ENCODE peak calls at places on chromosomes 2 and 18, in ten cellular contexts. H is Peyer's patch, N is spleen, C is body of pancreas, Q is endothelial cell of umbilical vein, A is ovary, I is suprapubic skin, J is IMR-90, G is breast epithelium, E is uterus. M is an unnamed sample. For H3K4me1, the result is how much of the 10 kb centered on the place peaks cover.

GRCh38 chr2:209577376-209578357 is 153.8 kb downstream of the MAP2 start:
- DNase-seq in Q (peak), N (no peak), G (no peak), I (no peak), J (peak), C (no peak), A (no peak), E (no peak), H (no peak), M (no peak)

GRCh38 chr2:180573951-180574350 is 406.5 kb upstream of the UBE2E3 start:
- DNase-seq in E (no peak), J (peak), Q (no peak), C (no peak), I (no peak), G (no peak), H (no peak), N (no peak), A (no peak), M (no peak)

GRCh38 chr18:12377556-12378553 is 828 bp upstream of the AFG3L2 start:
- DNase-seq in N (no peak), E (peak), I (no peak), Q (no peak), J (no peak), A (no peak), H (no peak), G (no peak), C (no peak), M (no peak)

GRCh38 chr2:12330916-12331315 is 385.8 kb upstream of the TRIB2 start:
- DNase-seq in E (no peak), Q (no peak), G (no peak), I (no peak), J (peak), N (no peak), H (no peak), A (no peak), C (no peak), M (no peak)

GRCh38 chr2:217616936-217617335 is 385.9 kb downstream of the TNS1 start:
- DNase-seq in N (no peak), J (peak), I (no peak), E (no peak), H (no peak), G (no peak), C (no peak), Q (no peak), A (no peak), M (no peak)

GRCh38 chr2:38546064-38546463 is 56.7 kb downstream of the HNRNPLL start:
- DNase-seq in J (no peak), C (no peak), H (no peak), N (no peak), I (no peak), A (no peak), Q (no peak), G (no peak), E (no peak), M (no peak)

GRCh38 chr2:74740395-74741075 is 86.5 kb downstream of the SEMA4F start:
- DNase-seq in I (no peak), J (peak), Q (peak), H (peak), E (no peak), C (peak), N (no peak), G (peak), A (no peak), M (no peak)

GRCh38 chr18:22005191-22005824 is 164.1 kb upstream of the GATA6 start:
- DNase-seq in I (no peak), A (no peak), G (no peak), E (peak), Q (no peak), N (no peak), C (no peak), H (no peak), J (peak), M (peak)

GRCh38 chr2:98552499-98553179 is 55.7 kb downstream of the COA5 start:
- DNase-seq in E (no peak), I (no peak), H (no peak), G (no peak), A (no peak), C (no peak), J (peak), N (peak), Q (no peak), M (no peak)

GRCh38 chr18:50286391-50287027 is 983 bp downstream of the CXXC1 start:
- DNase-seq in H (peak), N (peak), A (no peak), Q (no peak), J (peak), G (no peak), E (no peak), I (no peak), C (no peak), M (peak)

GRCh38 chr2:4354678-4355077 is 651.3 kb downstream of the DCDC2C start:
- DNase-seq in J (no peak), I (no peak), C (peak), N (no peak), Q (peak), G (no peak), E (no peak), H (no peak), A (no peak), M (no peak)

DNA sequence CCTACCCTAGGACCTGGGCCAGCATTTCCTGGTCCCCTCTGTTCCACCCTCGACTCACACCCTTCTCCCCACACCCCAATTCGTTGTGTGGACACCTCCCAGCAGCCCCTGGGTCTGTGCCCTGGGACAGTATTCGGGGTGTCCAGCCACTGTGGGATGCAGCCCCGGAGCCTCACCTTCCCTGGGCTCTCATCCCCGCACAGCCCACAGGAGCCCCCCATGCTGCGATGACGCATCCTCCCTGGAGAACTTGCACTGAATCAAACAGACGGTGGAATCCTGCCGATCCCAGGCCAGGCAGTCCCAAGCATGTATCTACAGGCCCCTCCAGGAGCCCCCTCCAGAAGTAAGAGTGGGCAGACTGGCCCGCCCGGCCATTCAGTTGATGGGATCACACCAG is 9.7 kb downstream of the ITM2C start:
- DNase-seq in E (no peak), J (no peak), I (peak), N (peak), G (no peak), C (no peak), Q (no peak), H (peak), A (no peak), M (peak)
- H3K4me1 ChIP-seq in E (under half), J (under half), I (under half), N (under half), G (under half), C (under half), Q (under half), H (under half), A (under half), M (half or more)

GRCh38 chr2:112640800-112641675 is 4.7 kb upstream of the SLC20A1 start:
- DNase-seq in N (no peak), C (no peak), G (no peak), Q (peak), I (peak), H (no peak), J (peak), E (no peak), A (no peak), M (no peak)
- TF ChIP-seq POLR2A in N (no peak), C (no peak), G (no peak), Q (peak), I (no peak), H (no peak), J (peak), E (no peak), A (no peak), M (no peak)

GRCh38 chr2:156434461-156435291 is 1.5 kb upstream of the GPD2 start:
- DNase-seq in J (peak), G (no peak), E (no peak), Q (no peak), H (no peak), I (no peak), C (no peak), N (no peak), A (no peak), M (no peak)
- H3K4me3 ChIP-seq in J (no peak), G (peak), E (peak), Q (no peak), H (no peak), I (peak), C (no peak), N (peak), A (peak), M (peak)

DNA sequence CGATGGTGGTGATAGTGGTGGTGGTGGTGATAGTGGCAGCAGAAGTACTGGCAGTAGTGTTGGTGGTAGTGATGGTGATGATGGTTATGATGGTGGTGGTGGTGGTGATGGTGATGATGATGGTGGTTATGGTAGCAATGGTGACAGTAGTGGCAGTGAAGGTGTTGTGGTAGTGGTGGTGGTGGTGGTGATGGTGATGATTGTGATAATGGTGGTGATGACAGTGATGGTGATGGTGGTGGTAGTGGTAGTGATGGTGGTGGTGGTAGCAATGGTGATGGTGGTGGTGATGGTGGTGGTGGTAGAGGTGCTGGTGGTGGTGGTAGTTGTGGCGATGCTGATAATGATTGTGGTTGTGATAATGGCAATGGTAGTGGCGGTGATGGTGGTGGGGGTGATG is 126.5 kb downstream of the AFF3 start:
- DNase-seq in E (no peak), A (no peak), I (no peak), H (no peak), N (no peak), J (no peak), C (no peak), Q (no peak), G (no peak), M (no peak)
- H3K4me1 ChIP-seq in E (under half), A (under half), I (under half), H (under half), N (under half), J (under half), C (under half), Q (under half), G (under half), M (under half)

DNA sequence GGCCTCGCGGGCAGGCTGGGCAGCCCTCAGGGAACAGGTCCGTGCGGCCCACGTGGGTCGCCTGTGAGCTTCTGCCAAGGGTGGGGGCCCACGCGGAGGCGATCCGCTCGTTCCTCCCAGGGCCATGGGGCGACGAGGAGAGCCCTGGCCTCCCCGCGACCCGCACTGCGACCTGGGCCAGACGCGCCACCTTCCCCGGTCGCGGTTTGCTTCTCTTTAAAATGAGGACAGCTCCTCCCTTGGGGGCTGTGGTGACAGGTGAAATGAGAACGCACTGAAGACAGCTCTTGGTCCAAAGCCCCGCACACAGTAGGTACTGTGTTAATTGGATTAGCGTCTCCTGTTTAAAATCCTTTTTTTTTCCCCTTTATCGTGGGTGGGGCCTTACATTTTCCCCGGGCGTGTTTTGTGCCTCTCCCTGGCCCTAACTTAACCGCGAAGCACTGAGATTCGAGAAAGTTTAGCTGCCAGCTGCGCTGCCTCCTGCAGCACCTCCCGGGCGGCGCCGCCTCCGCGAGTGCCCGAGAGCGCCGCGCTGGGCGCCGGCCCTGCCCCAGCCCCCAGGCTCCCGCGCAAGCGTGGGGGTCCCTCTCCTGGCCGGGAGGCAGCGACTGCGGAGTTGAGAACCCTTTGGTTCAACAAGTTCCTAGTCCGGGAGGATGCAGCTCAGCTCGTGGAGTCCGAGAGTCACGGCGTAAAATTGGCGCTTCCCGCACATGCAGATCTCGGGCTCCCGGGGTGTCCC is 1.1 kb downstream of the HPCAL1 start:
- DNase-seq in G (no peak), C (peak), H (peak), N (peak), J (peak), A (peak), E (peak), Q (peak), I (no peak), M (no peak)
- TF ChIP-seq POLR2A in G (no peak), C (peak), H (no peak), N (no peak), J (no peak), A (no peak), E (no peak), Q (no peak), I (no peak), M (no peak)

DNA sequence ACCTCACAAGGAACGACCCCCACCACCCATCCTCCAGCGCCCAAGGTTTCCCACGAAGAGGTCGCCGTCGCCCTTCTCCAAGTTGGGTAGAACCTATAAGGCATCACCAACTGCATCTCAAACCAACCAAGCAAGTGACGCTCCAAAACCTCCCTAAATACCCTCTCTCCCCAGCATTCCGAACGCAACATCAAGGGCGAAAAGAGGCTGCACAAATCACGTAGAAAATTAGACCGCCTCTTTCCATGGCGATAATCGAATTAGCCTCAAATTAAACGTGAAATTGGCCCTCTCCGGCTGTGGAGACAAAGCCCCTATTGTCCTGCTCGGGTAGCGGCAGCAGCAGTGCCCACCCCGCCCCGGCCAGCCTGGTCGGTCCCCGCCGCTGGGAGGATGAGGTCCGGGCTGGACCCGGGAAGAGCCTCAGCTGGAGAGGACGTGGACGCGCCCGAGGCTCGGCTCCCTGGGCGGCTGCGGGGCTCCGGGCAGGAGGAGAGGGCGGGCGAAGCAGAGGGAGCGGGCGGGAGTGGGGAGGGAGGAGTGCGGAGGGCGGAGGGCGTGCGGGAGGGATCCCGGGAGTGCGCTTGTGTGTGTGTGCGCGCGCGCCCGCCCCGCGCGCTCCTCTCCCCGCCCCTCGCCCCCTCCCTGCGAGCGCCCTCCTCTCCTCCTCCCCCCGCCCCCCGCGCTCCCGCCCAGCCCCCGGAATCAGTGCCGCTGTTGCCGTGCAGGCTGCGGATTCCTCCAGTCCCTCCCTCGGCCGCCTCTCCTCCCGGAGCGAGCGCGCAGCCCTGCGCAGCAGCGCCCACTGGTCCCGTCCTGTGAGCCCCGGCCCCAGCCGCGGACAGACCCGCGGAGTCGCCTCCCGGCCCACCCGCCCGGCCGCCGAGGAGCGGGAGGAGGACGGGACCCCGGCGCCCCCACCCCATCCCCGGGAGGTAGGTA is at the start of gene SPTBN1:
- DNase-seq in A (peak), N (peak), G (peak), I (peak), Q (peak), H (peak), E (peak), C (peak), J (peak), M (peak)
- H3K4me3 ChIP-seq in A (peak), N (peak), G (peak), I (peak), Q (peak), H (peak), E (peak), C (peak), J (peak), M (peak)

M was measured in sigmoid colon.